ENCODE peak calls at places on chromosome 10, in four cellular contexts. Y, L, W and M are unnamed samples.
A peak's percentile ranks its signal among the peaks of the same experiment; 100 is the strongest.

GRCh38 chr10:3090914-3091313 is 23.6 kb downstream of the PFKP start:
- DNase-seq in Y (no peak), L (peak; percentile 61), W (peak; percentile 78), M (peak; percentile 86)

GRCh38 chr10:107553470-107553869 is 389.0 kb upstream of the SORCS1 start:
- DNase-seq in Y (no peak), L (no peak), W (peak; percentile 4), M (no peak)

GRCh38 chr10:89540550-89540949 is 5.2 kb upstream of the SLC16A12 start:
- DNase-seq in Y (no peak), L (no peak), W (peak; percentile 30), M (no peak)

GRCh38 chr10:129568562-129569344 is 101.7 kb downstream of the MGMT start:
- DNase-seq in Y (no peak), L (no peak), W (no peak), M (no peak)

GRCh38 chr10:53209941-53210611 is 437.5 kb upstream of the MBL2 start:
- DNase-seq in Y (no peak), L (no peak), W (peak; percentile 6), M (peak; percentile 62)

GRCh38 chr10:88934900-88935672 is 17.5 kb downstream of the ACTA2 start:
- DNase-seq in Y (peak; percentile 59), L (peak; percentile 83), W (peak; percentile 86), M (peak; percentile 75)

GRCh38 chr10:47336387-47337134 is 11.6 kb upstream of the RBP3 start:
- DNase-seq in Y (no peak), L (no peak), W (no peak), M (no peak)

GRCh38 chr10:7492660-7493046 is 81.8 kb upstream of the SFMBT2 start:
- DNase-seq in Y (no peak), L (no peak), W (no peak), M (no peak)

GRCh38 chr10:59905735-59906416 is 480 bp downstream of the CCDC6 start:
- DNase-seq in Y (no peak), L (no peak), W (no peak), M (no peak)

GRCh38 chr10:23386052-23386451 is 41.5 kb upstream of the C10orf67 start:
- DNase-seq in Y (no peak), L (no peak), W (no peak), M (no peak)

GRCh38 chr10:99539820-99540219 is 7.1 kb downstream of the NKX2-3 start:
- DNase-seq in Y (no peak), L (no peak), W (no peak), M (no peak)
- TF ChIP-seq CTCF in Y (no peak), L (no peak), W (no peak), M (no peak)

DNA sequence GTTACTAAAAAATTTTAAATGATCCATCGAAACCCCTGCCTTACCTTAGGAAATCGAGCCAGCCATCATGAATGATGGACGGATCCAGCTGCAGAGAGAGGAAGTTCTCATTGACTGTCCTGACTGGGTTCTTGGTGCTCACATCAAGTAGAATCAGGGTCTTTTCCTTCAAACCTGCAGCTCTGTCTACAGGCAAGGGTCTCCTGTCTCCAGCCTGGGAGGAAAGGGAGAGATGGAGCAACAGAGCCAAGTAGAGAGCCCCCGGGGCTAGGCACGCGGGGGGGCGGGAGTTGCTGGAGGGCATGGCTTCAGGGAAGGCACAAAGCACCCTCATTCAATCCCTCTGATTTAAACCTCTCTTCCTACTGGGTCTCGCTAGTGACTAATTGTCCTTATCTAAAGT is at the start of gene HPSE2:
- DNase-seq in Y (no peak), L (no peak), W (peak; percentile 0), M (no peak)
- H3K4me3 ChIP-seq in Y (peak within 1 kb of the TSS; percentile 62), L (peak within 1 kb of the TSS; percentile 5), W (peak within 1 kb of the TSS; percentile 36), M (no peak within 1 kb of the TSS)

DNA sequence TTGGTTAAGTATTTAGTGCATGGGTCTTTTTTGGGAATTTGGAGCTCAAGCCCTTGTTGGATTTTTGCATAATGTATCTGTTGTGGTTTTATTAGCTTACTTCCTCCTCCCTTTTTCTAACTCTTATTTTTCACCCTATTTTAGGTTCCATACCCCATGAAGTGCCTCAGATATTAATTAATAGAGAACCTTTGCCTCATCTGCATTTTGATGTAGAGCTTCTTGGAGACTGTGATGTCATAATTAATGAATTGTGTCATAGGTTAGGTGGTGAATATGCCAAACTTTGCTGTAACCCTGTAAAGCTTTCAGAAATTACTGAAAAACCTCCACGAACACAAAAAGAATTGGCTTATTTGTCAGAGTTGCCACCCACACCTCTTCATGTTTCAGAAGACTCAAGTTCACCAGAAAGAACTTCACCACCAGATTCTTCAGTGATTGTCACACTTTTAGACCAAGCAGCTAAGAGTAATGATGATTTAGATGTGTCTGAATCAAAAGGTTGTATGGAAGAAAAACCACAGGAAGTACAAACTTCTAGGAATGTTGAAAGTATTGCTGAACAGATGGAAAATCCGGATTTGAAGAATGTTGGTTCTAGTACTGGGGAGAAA is 28.0 kb downstream of the SIRT1 start:
- DNase-seq in Y (no peak), L (no peak), W (peak; percentile 6), M (no peak)
- TF ChIP-seq CTCF in Y (no peak), L (no peak), W (no peak), M (no peak)

GRCh38 chr10:67665491-67665890 is 30.5 kb downstream of the CTNNA3 start:
- DNase-seq in Y (no peak), L (no peak), W (peak; percentile 2), M (no peak)

GRCh38 chr10:67662415-67662814 is 33.6 kb downstream of the CTNNA3 start:
- DNase-seq in Y (no peak), L (no peak), W (no peak), M (no peak)

GRCh38 chr10:67666416-67667043 is 29.5 kb downstream of the CTNNA3 start:
- DNase-seq in Y (peak; percentile 1), L (no peak), W (peak; percentile 55), M (peak; percentile 8)

GRCh38 chr10:67664936-67665335 is 31.1 kb downstream of the CTNNA3 start:
- DNase-seq in Y (peak; percentile 5), L (no peak), W (peak; percentile 30), M (no peak)

GRCh38 chr10:67663449-67664087 is 32.4 kb downstream of the CTNNA3 start:
- DNase-seq in Y (no peak), L (no peak), W (no peak), M (no peak)
- H3K4me3 ChIP-seq in Y (no peak overlapping the region), L (no peak overlapping the region), W (no peak overlapping the region), M (no peak overlapping the region)

DNA sequence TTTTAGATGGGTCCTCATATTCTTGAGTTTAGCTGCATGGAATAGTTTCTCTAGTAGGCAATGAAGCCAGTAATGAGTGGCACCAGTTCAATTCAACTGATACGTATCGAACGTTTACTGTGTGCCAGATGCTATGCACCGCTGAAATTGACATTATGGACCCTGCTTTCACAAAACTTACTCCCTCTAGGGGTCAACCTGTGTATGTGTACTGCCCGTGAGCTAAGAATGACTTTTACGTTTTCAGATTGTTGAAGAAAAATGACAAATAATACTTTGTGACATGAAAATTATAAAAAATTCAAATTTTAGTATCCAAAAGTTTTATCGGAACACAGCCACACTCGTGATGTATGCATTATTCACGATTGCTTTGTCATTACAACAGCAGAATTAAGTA is 95.5 kb downstream of the ZMYND11 start:
- DNase-seq in Y (no peak), L (no peak), W (no peak), M (no peak)
- TF ChIP-seq CTCF in Y (peak; percentile 43), L (peak; percentile 43), W (peak; percentile 38), M (peak; percentile 5)

DNA sequence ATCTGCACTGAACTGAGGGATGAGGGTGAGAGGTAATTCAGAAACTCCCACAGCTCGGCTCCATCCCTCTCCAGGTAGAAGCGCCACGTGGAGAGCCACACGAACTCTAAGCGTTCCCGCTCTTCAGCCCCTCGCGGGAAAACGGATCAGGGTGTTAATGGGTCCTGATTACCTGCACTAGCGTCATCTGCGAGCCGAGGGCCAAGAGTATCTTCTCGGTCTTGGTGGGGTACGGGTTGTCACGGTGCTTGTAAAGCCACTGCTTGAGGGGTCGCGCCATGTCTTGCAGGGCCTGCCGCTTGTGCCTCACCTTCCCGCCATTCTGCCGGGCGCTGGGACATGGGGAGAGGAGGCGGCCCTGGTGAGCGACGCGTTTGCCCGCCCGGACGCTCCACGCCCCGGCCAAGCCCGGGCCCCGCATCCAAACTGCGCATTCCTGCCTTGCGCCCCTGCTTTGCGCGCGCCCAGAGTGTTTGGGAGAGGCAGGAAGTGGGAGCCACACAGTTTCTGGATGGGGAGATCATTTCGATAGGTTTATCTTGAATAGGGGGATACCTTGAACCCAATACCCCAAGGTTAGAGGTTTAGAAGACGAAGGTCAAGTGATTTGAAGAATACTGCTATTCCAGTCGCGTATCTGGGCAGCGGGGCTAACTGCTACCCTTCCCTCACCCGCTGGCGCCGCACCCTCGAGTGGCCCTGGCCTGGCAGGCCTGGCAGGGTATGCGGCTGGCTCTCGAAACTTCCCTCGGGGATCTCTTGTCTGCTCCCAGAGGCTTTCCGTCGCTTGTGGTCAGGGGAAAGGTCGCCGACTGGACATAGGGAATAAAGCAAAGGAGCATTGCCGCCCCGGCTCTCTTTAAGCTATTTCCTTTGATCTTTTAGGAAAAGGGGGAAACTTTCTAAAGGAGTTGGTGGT is 4.2 kb downstream of the MKX start:
- DNase-seq in Y (no peak), L (peak; percentile 18), W (no peak), M (no peak)
- H3K4me3 ChIP-seq in Y (peak overlapping the region; percentile 66), L (no peak overlapping the region), W (peak overlapping the region; percentile 45), M (peak overlapping the region; percentile 55)